ENCODE peak calls at places on chromosomes 3 and 15, in eight cellular contexts. One of them, this sample, is unnamed. For H3K27me3, the result is how much of the 10 kb centered on the place peaks cover.

GRCh38 chr3:160698806-160699205 is 21.8 kb downstream of the ARL14 start:
- DNase-seq in heart left ventricle: no peak
- DNase-seq in heart right ventricle: no peak
- DNase-seq in spleen: no peak
- DNase-seq in GM23338: no peak
- DNase-seq in body of pancreas: no peak
- DNase-seq in aorta: no peak
- DNase-seq in H9: no peak
- DNase-seq in this sample: no peak

GRCh38 chr3:187778726-187779125 is 33.5 kb upstream of the BCL6 start:
- DNase-seq in heart left ventricle: no peak
- DNase-seq in heart right ventricle: no peak
- DNase-seq in spleen: no peak
- DNase-seq in GM23338: no peak
- DNase-seq in body of pancreas: no peak
- DNase-seq in aorta: no peak
- DNase-seq in H9: no peak
- DNase-seq in this sample: no peak

GRCh38 chr15:74013374-74013893 is 18.9 kb downstream of the PML start:
- DNase-seq in heart left ventricle: no peak
- DNase-seq in heart right ventricle: no peak
- DNase-seq in spleen: no peak
- DNase-seq in GM23338: no peak
- DNase-seq in body of pancreas: no peak
- DNase-seq in aorta: no peak
- DNase-seq in H9: no peak
- DNase-seq in this sample: no peak

GRCh38 chr3:145820175-145820574 is 340.8 kb downstream of the PLOD2 start:
- DNase-seq in heart left ventricle: no peak
- DNase-seq in heart right ventricle: no peak
- DNase-seq in spleen: no peak
- DNase-seq in GM23338: no peak
- DNase-seq in body of pancreas: no peak
- DNase-seq in aorta: no peak
- DNase-seq in H9: no peak
- DNase-seq in this sample: no peak

GRCh38 chr3:141859651-141860050 is 16.8 kb upstream of the ATP1B3 start:
- DNase-seq in heart left ventricle: no peak
- DNase-seq in heart right ventricle: no peak
- DNase-seq in spleen: no peak
- DNase-seq in GM23338: no peak
- DNase-seq in body of pancreas: no peak
- DNase-seq in aorta: no peak
- DNase-seq in H9: no peak
- DNase-seq in this sample: no peak

GRCh38 chr3:44981751-44982150 is 5.7 kb downstream of the EXOSC7 start:
- DNase-seq in heart left ventricle: no peak
- DNase-seq in heart right ventricle: no peak
- DNase-seq in spleen: no peak
- DNase-seq in GM23338: no peak
- DNase-seq in body of pancreas: no peak
- DNase-seq in aorta: no peak
- DNase-seq in H9: no peak
- DNase-seq in this sample: no peak

GRCh38 chr15:37055481-37055880 is 44.9 kb downstream of the MEIS2 start:
- DNase-seq in heart left ventricle: no peak
- DNase-seq in heart right ventricle: no peak
- DNase-seq in spleen: no peak
- DNase-seq in GM23338: no peak
- DNase-seq in body of pancreas: no peak
- DNase-seq in aorta: no peak
- DNase-seq in H9: no peak
- DNase-seq in this sample: no peak

GRCh38 chr3:78867409-78868372 is 900.1 kb downstream of the ROBO1 start:
- DNase-seq in heart left ventricle: no peak
- DNase-seq in heart right ventricle: no peak
- DNase-seq in spleen: no peak
- DNase-seq in GM23338: no peak
- DNase-seq in body of pancreas: no peak
- DNase-seq in aorta: no peak
- DNase-seq in H9: no peak
- DNase-seq in this sample: no peak

GRCh38 chr3:119700269-119700919 is 2.4 kb upstream of the CFAP91 start:
- DNase-seq in heart left ventricle: no peak
- DNase-seq in heart right ventricle: no peak
- DNase-seq in spleen: no peak
- DNase-seq in GM23338: no peak
- DNase-seq in body of pancreas: peak
- DNase-seq in aorta: no peak
- DNase-seq in H9: no peak
- DNase-seq in this sample: no peak

GRCh38 chr3:175121225-175121624 is 262.1 kb downstream of the NAALADL2 start:
- DNase-seq in heart left ventricle: no peak
- DNase-seq in heart right ventricle: no peak
- DNase-seq in spleen: no peak
- DNase-seq in GM23338: peak
- DNase-seq in body of pancreas: peak
- DNase-seq in aorta: no peak
- DNase-seq in H9: peak
- DNase-seq in this sample: no peak

GRCh38 chr3:42678447-42678846 is 6.9 kb upstream of the KLHL40 start:
- DNase-seq in heart left ventricle: no peak
- DNase-seq in heart right ventricle: no peak
- DNase-seq in spleen: peak
- DNase-seq in GM23338: no peak
- DNase-seq in body of pancreas: no peak
- DNase-seq in aorta: no peak
- DNase-seq in H9: no peak
- DNase-seq in this sample: peak

GRCh38 chr15:63379492-63380150 is 2.0 kb downstream of the CA12 start:
- DNase-seq in heart left ventricle: no peak
- DNase-seq in heart right ventricle: no peak
- DNase-seq in spleen: peak
- DNase-seq in GM23338: no peak
- DNase-seq in body of pancreas: no peak
- DNase-seq in aorta: no peak
- DNase-seq in H9: no peak
- DNase-seq in this sample: no peak

GRCh38 chr3:113499081-113499480 is 15.9 kb downstream of the SPICE1 start:
- DNase-seq in heart left ventricle: no peak
- DNase-seq in heart right ventricle: no peak
- DNase-seq in spleen: no peak
- DNase-seq in GM23338: no peak
- DNase-seq in body of pancreas: no peak
- DNase-seq in aorta: no peak
- DNase-seq in H9: no peak
- DNase-seq in this sample: no peak

GRCh38 chr3:63228677-63229076 is 49.4 kb upstream of the SYNPR start:
- DNase-seq in heart left ventricle: no peak
- DNase-seq in heart right ventricle: no peak
- DNase-seq in spleen: no peak
- DNase-seq in GM23338: peak
- DNase-seq in body of pancreas: peak
- DNase-seq in aorta: no peak
- DNase-seq in H9: peak
- DNase-seq in this sample: no peak

GRCh38 chr3:134366928-134367352 is 7.3 kb downstream of the AMOTL2 start:
- DNase-seq in heart left ventricle: peak
- DNase-seq in heart right ventricle: peak
- DNase-seq in spleen: peak
- DNase-seq in GM23338: no peak
- DNase-seq in body of pancreas: peak
- DNase-seq in aorta: peak
- DNase-seq in H9: peak
- DNase-seq in this sample: peak

GRCh38 chr3:139534444-139534812 is 5.1 kb downstream of the RBP1 start:
- DNase-seq in heart left ventricle: no peak
- DNase-seq in heart right ventricle: no peak
- DNase-seq in spleen: no peak
- DNase-seq in GM23338: no peak
- DNase-seq in body of pancreas: peak
- DNase-seq in aorta: no peak
- DNase-seq in H9: no peak
- DNase-seq in this sample: no peak

GRCh38 chr15:38864122-38864521 is 299.5 kb upstream of the RASGRP1 start:
- DNase-seq in heart left ventricle: no peak
- DNase-seq in heart right ventricle: no peak
- DNase-seq in spleen: no peak
- DNase-seq in GM23338: no peak
- DNase-seq in body of pancreas: no peak
- DNase-seq in aorta: no peak
- DNase-seq in H9: no peak
- DNase-seq in this sample: no peak

GRCh38 chr3:56314842-56315241 is 153.4 kb downstream of the ERC2 start:
- DNase-seq in heart left ventricle: peak
- DNase-seq in heart right ventricle: no peak
- DNase-seq in spleen: no peak
- DNase-seq in GM23338: peak
- DNase-seq in body of pancreas: no peak
- DNase-seq in aorta: no peak
- DNase-seq in H9: peak
- DNase-seq in this sample: no peak

GRCh38 chr3:49020335-49021212 is 1.3 kb upstream of the NDUFAF3 start:
- DNase-seq in heart left ventricle: peak
- DNase-seq in heart right ventricle: peak
- DNase-seq in spleen: peak
- DNase-seq in GM23338: peak
- DNase-seq in body of pancreas: peak
- DNase-seq in aorta: peak
- DNase-seq in H9: no peak
- DNase-seq in this sample: peak

GRCh38 chr3:33299395-33300081 is 22.3 kb downstream of the FBXL2 start:
- DNase-seq in heart left ventricle: no peak
- DNase-seq in heart right ventricle: no peak
- DNase-seq in spleen: no peak
- DNase-seq in GM23338: no peak
- DNase-seq in body of pancreas: no peak
- DNase-seq in aorta: no peak
- DNase-seq in H9: no peak
- DNase-seq in this sample: no peak

GRCh38 chr15:25691544-25692430 is 171.3 kb downstream of the ATP10A start:
- DNase-seq in heart left ventricle: no peak
- DNase-seq in heart right ventricle: no peak
- DNase-seq in spleen: peak
- DNase-seq in GM23338: peak
- DNase-seq in body of pancreas: peak
- DNase-seq in aorta: peak
- DNase-seq in H9: no peak
- DNase-seq in this sample: peak

GRCh38 chr3:33046521-33046920 is 50.4 kb downstream of the GLB1 start:
- DNase-seq in heart left ventricle: no peak
- DNase-seq in heart right ventricle: no peak
- DNase-seq in spleen: no peak
- DNase-seq in GM23338: no peak
- DNase-seq in body of pancreas: no peak
- DNase-seq in aorta: no peak
- DNase-seq in H9: no peak
- DNase-seq in this sample: no peak

DNA sequence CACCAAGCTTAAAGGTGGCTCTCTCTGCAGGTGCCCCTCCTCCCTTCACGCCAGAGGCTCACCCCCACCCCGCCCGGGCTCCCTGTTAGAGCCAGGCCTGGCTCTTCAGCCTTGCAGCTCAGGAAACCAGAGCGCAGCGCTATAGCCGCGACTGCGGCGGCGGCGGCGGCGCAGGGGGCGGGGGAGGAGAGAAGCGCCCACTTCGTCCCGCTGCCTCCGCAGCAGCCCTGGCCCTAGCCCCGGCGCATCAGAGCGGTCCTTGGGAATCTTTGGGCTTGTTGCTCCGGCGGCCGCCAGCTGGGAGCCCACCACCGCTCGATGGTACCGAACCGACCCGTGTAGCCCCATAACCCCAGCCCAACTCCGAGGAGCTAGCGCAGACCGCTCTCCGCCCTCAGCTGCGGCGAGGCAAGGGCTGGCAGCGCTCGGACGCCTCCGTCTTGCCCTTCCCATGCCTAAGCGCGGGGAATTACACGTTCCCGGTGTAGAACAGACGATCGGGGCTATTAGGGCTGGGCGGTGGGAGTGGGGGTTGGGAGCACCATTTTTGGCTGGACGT is 1.2 kb downstream of the RASGRF1 start:
- DNase-seq in heart left ventricle: no peak
- DNase-seq in heart right ventricle: no peak
- DNase-seq in spleen: no peak
- DNase-seq in GM23338: peak
- DNase-seq in body of pancreas: no peak
- DNase-seq in aorta: peak
- DNase-seq in H9: peak
- DNase-seq in this sample: no peak
- H3K27me3 ChIP-seq in heart left ventricle: half or more
- H3K27me3 ChIP-seq in heart right ventricle: half or more
- H3K27me3 ChIP-seq in spleen: under half
- H3K27me3 ChIP-seq in GM23338: half or more
- H3K27me3 ChIP-seq in body of pancreas: under half
- H3K27me3 ChIP-seq in aorta: under half
- H3K27me3 ChIP-seq in H9: half or more
- H3K27me3 ChIP-seq in this sample: half or more

DNA sequence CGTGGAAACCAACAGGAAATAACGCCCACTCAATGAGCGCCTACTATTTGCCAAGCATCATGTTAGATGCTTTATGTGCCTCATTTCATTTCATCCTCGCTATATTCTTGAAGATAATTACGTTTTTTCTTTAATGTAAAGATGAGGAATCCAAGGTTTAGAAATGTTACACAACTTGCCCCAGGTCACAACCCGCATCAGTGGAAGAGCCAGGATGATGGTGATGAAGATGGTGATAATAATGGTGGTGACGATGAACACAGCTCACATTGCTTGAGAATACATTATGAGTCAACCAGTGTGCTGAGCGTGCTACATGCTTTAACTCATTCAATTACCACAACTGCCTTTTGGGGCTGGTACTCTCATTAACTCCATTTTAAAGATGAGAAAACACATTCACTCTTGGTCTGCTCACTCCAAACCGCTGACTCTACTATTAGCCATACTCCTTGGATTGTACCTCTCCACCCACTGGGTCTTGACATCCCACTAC is 21.5 kb upstream of the MYO1E start:
- DNase-seq in heart left ventricle: no peak
- DNase-seq in heart right ventricle: no peak
- DNase-seq in spleen: no peak
- DNase-seq in GM23338: no peak
- DNase-seq in body of pancreas: no peak
- DNase-seq in aorta: no peak
- DNase-seq in H9: no peak
- DNase-seq in this sample: no peak
- H3K27me3 ChIP-seq in heart left ventricle: under half
- H3K27me3 ChIP-seq in heart right ventricle: under half
- H3K27me3 ChIP-seq in spleen: under half
- H3K27me3 ChIP-seq in GM23338: under half
- H3K27me3 ChIP-seq in body of pancreas: under half
- H3K27me3 ChIP-seq in aorta: under half
- H3K27me3 ChIP-seq in H9: under half
- H3K27me3 ChIP-seq in this sample: under half

GRCh38 chr3:37695138-37695537 is 166.5 kb upstream of the CTDSPL start:
- DNase-seq in heart left ventricle: no peak
- DNase-seq in heart right ventricle: no peak
- DNase-seq in spleen: no peak
- DNase-seq in GM23338: no peak
- DNase-seq in body of pancreas: no peak
- DNase-seq in aorta: no peak
- DNase-seq in H9: no peak
- DNase-seq in this sample: no peak
- H3K27me3 ChIP-seq in heart left ventricle: under half
- H3K27me3 ChIP-seq in heart right ventricle: under half
- H3K27me3 ChIP-seq in spleen: under half
- H3K27me3 ChIP-seq in GM23338: under half
- H3K27me3 ChIP-seq in body of pancreas: under half
- H3K27me3 ChIP-seq in aorta: under half
- H3K27me3 ChIP-seq in H9: under half
- H3K27me3 ChIP-seq in this sample: under half

GRCh38 chr3:52703356-52703755 is 2.2 kb downstream of the GLT8D1 start:
- DNase-seq in heart left ventricle: no peak
- DNase-seq in heart right ventricle: no peak
- DNase-seq in spleen: no peak
- DNase-seq in GM23338: no peak
- DNase-seq in body of pancreas: no peak
- DNase-seq in aorta: no peak
- DNase-seq in H9: no peak
- DNase-seq in this sample: no peak
- H3K27me3 ChIP-seq in heart left ventricle: under half
- H3K27me3 ChIP-seq in heart right ventricle: under half
- H3K27me3 ChIP-seq in spleen: under half
- H3K27me3 ChIP-seq in GM23338: under half
- H3K27me3 ChIP-seq in body of pancreas: under half
- H3K27me3 ChIP-seq in aorta: under half
- H3K27me3 ChIP-seq in H9: under half
- H3K27me3 ChIP-seq in this sample: under half